ENCODE peak calls at places on chromosomes 1 and 21, in seven cellular contexts. S, O, I, Y, X, A and D are unnamed samples.
A peak's percentile ranks its signal among the peaks of the same experiment; 100 is the strongest.

GRCh38 chr1:54006508-54006907 is 11.5 kb downstream of the LDLRAD1 start:
- DNase-seq in S (no peak), O (no peak), I (no peak), Y (no peak), X (no peak), A (no peak), D (no peak)

GRCh38 chr1:76158126-76158525 is 83.6 kb downstream of the ST6GALNAC3 start:
- DNase-seq in S (no peak), O (no peak), I (no peak), Y (no peak), X (no peak), A (no peak), D (no peak)

GRCh38 chr1:238438296-238439275 is 547.9 kb upstream of the ZP4 start:
- DNase-seq in S (no peak), O (no peak), I (no peak), Y (peak; percentile 13), X (no peak), A (no peak), D (no peak)

GRCh38 chr1:176691251-176692228 is 228.6 kb downstream of the PAPPA2 start:
- DNase-seq in S (peak; percentile 32), O (peak; percentile 88), I (no peak), Y (peak; percentile 40), X (peak; percentile 44), A (peak; percentile 29), D (peak; percentile 4)

GRCh38 chr1:217747156-217747769 is 116.1 kb downstream of the SPATA17 start:
- DNase-seq in S (peak; percentile 41), O (peak; percentile 43), I (no peak), Y (no peak), X (no peak), A (peak; percentile 10), D (peak; percentile 2)

GRCh38 chr1:23923592-23924495 is 10.7 kb upstream of the CNR2 start:
- DNase-seq in S (peak; percentile 16), O (no peak), I (peak; percentile 63), Y (no peak), X (no peak), A (no peak), D (no peak)

GRCh38 chr1:161019767-161020572 is 982 bp downstream of the F11R start:
- DNase-seq in S (no peak), O (no peak), I (no peak), Y (no peak), X (no peak), A (no peak), D (no peak)

GRCh38 chr21:32710987-32711386 is 16.8 kb downstream of the SYNJ1 start:
- DNase-seq in S (no peak), O (no peak), I (no peak), Y (no peak), X (no peak), A (no peak), D (no peak)

GRCh38 chr1:201145816-201146215 is 8.5 kb downstream of the TMEM9 start:
- DNase-seq in S (no peak), O (no peak), I (no peak), Y (no peak), X (no peak), A (no peak), D (no peak)

GRCh38 chr1:20935717-20936116 is 148.6 kb upstream of the HP1BP3 start:
- DNase-seq in S (no peak), O (no peak), I (no peak), Y (no peak), X (no peak), A (no peak), D (no peak)

GRCh38 chr1:22870201-22870871 is 102.3 kb downstream of the LACTBL1 start:
- DNase-seq in S (no peak), O (no peak), I (peak; percentile 34), Y (no peak), X (no peak), A (no peak), D (no peak)

GRCh38 chr1:109796484-109797305 is 33.0 kb upstream of the EPS8L3 start:
- DNase-seq in S (no peak), O (no peak), I (peak; percentile 24), Y (no peak), X (peak; percentile 26), A (no peak), D (no peak)

GRCh38 chr1:64866689-64867088 is 99.7 kb downstream of the JAK1 start:
- DNase-seq in S (no peak), O (no peak), I (no peak), Y (no peak), X (no peak), A (no peak), D (no peak)

GRCh38 chr21:43278766-43279577 is 110.2 kb downstream of the CRYAA start:
- DNase-seq in S (no peak), O (no peak), I (no peak), Y (no peak), X (no peak), A (no peak), D (no peak)

GRCh38 chr1:22252902-22253790 is 110.2 kb upstream of the WNT4 start:
- DNase-seq in S (no peak), O (no peak), I (no peak), Y (no peak), X (no peak), A (no peak), D (no peak)

DNA sequence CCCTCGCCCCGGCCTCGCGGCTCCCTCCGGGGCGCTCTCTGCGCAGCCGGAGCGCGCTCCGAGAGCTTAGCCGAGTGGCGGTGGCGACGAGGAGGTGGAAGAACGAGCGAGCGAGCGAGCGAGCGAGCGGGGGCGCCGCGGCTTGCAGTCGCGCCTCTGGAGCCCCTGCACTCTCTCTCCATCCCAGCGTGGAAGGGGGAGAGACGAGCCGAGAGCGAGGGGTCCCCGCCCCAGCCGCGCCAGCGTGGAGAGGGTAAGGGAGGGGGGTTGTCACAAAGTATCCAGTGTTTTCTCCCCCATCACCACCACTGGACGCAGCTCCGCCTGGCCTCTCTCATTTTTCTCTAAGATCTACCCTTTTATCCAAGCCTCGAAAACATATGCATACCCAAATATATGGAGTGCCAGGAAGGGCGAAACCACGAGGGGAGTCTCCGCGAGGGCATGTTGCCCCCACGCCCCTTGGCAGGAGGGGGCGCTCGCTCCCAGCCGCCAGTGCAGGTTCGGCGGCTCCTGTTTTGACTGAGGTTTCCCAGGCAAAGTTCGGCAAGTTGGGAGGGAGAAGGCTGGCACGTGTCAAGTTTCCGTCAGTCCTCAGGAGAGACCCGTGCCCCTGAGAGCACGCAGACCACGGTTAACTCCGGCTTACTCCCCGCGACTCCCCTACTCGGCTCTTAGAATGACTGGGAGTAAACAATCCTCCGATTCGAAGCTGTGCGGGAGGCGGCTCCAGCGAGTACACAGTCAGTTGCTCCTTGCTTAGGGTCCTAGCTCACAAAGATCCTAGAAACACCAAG is 569 bp upstream of the DAB1 start:
- DNase-seq in S (peak; percentile 10), O (peak; percentile 76), I (peak; percentile 31), Y (peak; percentile 58), X (no peak), A (peak; percentile 5), D (peak; percentile 7)
- TF ChIP-seq CTCF in S (peak; percentile 79), O (peak; percentile 85), I (no peak), Y (peak; percentile 59), X (peak; percentile 35), A (peak; percentile 92), D (peak; percentile 85)

GRCh38 chr1:17163789-17164666 is 40.9 kb upstream of the PADI1 start:
- DNase-seq in S (no peak), O (no peak), I (no peak), Y (no peak), X (no peak), A (no peak), D (no peak)

GRCh38 chr1:17162941-17163340 is 42.0 kb upstream of the PADI1 start:
- DNase-seq in S (no peak), O (no peak), I (no peak), Y (no peak), X (no peak), A (no peak), D (no peak)

GRCh38 chr1:17161137-17161700 is 42.0 kb upstream of the PADI2 start:
- DNase-seq in S (no peak), O (no peak), I (no peak), Y (no peak), X (no peak), A (no peak), D (no peak)

GRCh38 chr1:17163371-17163770 is 41.6 kb upstream of the PADI1 start:
- DNase-seq in S (no peak), O (no peak), I (no peak), Y (no peak), X (no peak), A (no peak), D (no peak)

DNA sequence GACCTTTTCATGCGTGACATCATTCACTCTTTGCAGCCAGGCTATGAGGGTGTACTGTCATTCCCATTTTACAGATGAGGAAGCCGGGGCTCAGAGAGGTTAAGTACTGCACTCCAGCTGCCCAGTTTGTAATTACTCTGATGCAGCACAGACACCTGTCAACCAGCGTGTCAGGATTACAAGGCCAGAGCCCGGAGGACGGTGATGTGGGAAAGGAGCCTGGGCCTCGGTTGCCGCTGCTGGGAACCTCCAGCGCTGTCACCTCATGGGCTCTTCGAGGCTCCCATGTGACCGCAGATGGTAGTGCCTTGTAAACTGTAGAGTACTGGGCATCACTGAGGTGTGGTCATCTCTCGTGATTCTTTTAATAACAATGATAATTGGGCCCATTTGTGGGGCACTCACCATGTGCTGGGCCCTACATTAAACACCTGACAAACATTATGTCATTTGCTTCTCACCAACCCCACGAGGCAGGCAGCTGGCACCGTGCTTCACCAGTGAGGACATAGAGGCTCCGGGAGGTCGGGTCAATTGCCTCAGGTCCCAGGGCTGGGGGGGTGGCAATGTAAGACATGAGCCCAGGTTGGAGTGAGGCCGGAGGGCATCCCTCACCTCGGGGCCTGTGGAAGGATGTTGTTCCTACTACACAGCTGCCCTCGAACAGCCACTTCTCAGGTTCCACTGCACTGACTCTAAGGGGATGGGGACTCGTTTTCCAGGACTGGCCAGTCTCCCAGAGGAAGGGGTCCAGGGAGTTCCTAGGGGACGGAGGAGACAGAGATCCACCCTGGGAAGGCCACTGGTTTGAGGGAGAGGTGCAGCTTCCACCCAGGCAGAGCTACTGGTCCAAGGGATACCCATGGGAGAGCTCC is 42.8 kb upstream of the PADI1 start:
- DNase-seq in S (no peak), O (no peak), I (no peak), Y (no peak), X (no peak), A (no peak), D (no peak)
- TF ChIP-seq CTCF in S (no peak), O (no peak), I (no peak), Y (no peak), X (no peak), A (no peak), D (no peak)

GRCh38 chr1:111466480-111466879 is 7.3 kb upstream of the C1orf162 start:
- DNase-seq in S (no peak), O (no peak), I (no peak), Y (no peak), X (no peak), A (no peak), D (no peak)
- TF ChIP-seq CTCF in S (no peak), O (no peak), I (no peak), Y (no peak), X (no peak), A (no peak), D (no peak)

GRCh38 chr21:25790122-25790951 is 55.6 kb downstream of the GABPA start:
- DNase-seq in S (peak; percentile 34), O (peak; percentile 55), I (no peak), Y (peak; percentile 21), X (no peak), A (peak; percentile 47), D (peak; percentile 12)
- TF ChIP-seq CTCF in S (peak; percentile 56), O (peak; percentile 57), I (no peak), Y (no peak), X (peak; percentile 39), A (peak; percentile 33), D (peak; percentile 45)